ENCODE peak calls at places on chromosomes 3 and 15, in nine cellular contexts. S is endodermal cell, N is activated gamma-delta T cell treated with Interleukin-2 at 50 U/mL for 16 hours, E is retina, B is GM12864, O is NCI-H460, U is ELR, Y is HCEC 1CT, P is lower leg skin. T is an unnamed sample.

GRCh38 chr3:195160257-195160898 is 110.6 kb downstream of the XXYLT1 start:
- DNase-seq in S (peak), N (no peak), E (no peak), B (no peak), O (no peak), U (peak), Y (peak), P (no peak), T (peak)

GRCh38 chr15:39118510-39118909 is 462.4 kb upstream of the THBS1 start:
- DNase-seq in S (no peak), N (no peak), E (no peak), B (no peak), O (no peak), U (peak), Y (peak), P (no peak), T (peak)

GRCh38 chr3:197487911-197488391 is 67.8 kb downstream of the BDH1 start:
- DNase-seq in S (no peak), N (no peak), E (no peak), B (no peak), O (no peak), U (peak), Y (peak), P (no peak), T (peak)

GRCh38 chr3:127137757-127138536 is 55.0 kb upstream of the PRR23E start:
- DNase-seq in S (peak), N (no peak), E (no peak), B (no peak), O (no peak), U (no peak), Y (no peak), P (no peak), T (no peak)

GRCh38 chr3:79368403-79368802 is 399.4 kb downstream of the ROBO1 start:
- DNase-seq in S (no peak), N (no peak), E (no peak), B (no peak), O (no peak), U (peak), Y (no peak), P (no peak), T (no peak)

GRCh38 chr15:64216722-64217428 is 54.1 kb upstream of the PPIB start:
- DNase-seq in S (no peak), N (no peak), E (no peak), B (no peak), O (no peak), U (no peak), Y (no peak), P (no peak), T (no peak)

GRCh38 chr3:141875893-141876380 is 506 bp upstream of the ATP1B3 start:
- DNase-seq in S (peak), N (no peak), E (peak), B (no peak), O (peak), U (peak), Y (peak), P (peak), T (no peak)

GRCh38 chr3:125003369-125003853 is 52.4 kb downstream of the HEG1 start:
- DNase-seq in S (no peak), N (no peak), E (no peak), B (no peak), O (no peak), U (peak), Y (peak), P (no peak), T (no peak)

GRCh38 chr3:194617827-194618226 is 15.4 kb downstream of the TMEM44 start:
- DNase-seq in S (no peak), N (no peak), E (no peak), B (peak), O (no peak), U (peak), Y (no peak), P (no peak), T (no peak)

GRCh38 chr3:196431193-196432136 is 762 bp downstream of the UBXN7 start:
- DNase-seq in S (no peak), N (no peak), E (peak), B (no peak), O (no peak), U (peak), Y (peak), P (peak), T (no peak)

GRCh38 chr3:37814547-37814946 is 47.1 kb upstream of the CTDSPL start:
- DNase-seq in S (peak), N (no peak), E (no peak), B (no peak), O (no peak), U (peak), Y (peak), P (no peak), T (no peak)

GRCh38 chr3:195196266-195196665 is 74.7 kb downstream of the XXYLT1 start:
- DNase-seq in S (peak), N (no peak), E (peak), B (no peak), O (no peak), U (peak), Y (peak), P (no peak), T (no peak)

GRCh38 chr3:30122359-30122758 is 484.0 kb upstream of the TGFBR2 start:
- DNase-seq in S (no peak), N (no peak), E (no peak), B (no peak), O (no peak), U (no peak), Y (no peak), P (no peak), T (no peak)

GRCh38 chr15:99324082-99324620 is 72.9 kb downstream of the LRRC28 start:
- DNase-seq in S (no peak), N (no peak), E (no peak), B (peak), O (peak), U (peak), Y (peak), P (no peak), T (no peak)

GRCh38 chr15:96336643-96337353 is 6.3 kb downstream of the NR2F2 start:
- DNase-seq in S (peak), N (no peak), E (peak), B (no peak), O (no peak), U (peak), Y (peak), P (no peak), T (no peak)

GRCh38 chr3:153291052-153291689 is 129.1 kb downstream of the RAP2B start:
- DNase-seq in S (peak), N (no peak), E (no peak), B (no peak), O (no peak), U (peak), Y (peak), P (no peak), T (no peak)

GRCh38 chr3:179174316-179174715 is 26.2 kb downstream of the PIK3CA start:
- DNase-seq in S (no peak), N (no peak), E (no peak), B (no peak), O (no peak), U (no peak), Y (no peak), P (no peak), T (no peak)

GRCh38 chr3:46877671-46878125 is at the start of gene PTH1R:
- DNase-seq in S (no peak), N (no peak), E (no peak), B (no peak), O (no peak), U (no peak), Y (no peak), P (no peak), T (no peak)

GRCh38 chr15:99054892-99055291 is 47.3 kb upstream of the PGPEP1L start:
- DNase-seq in S (no peak), N (no peak), E (no peak), B (no peak), O (no peak), U (no peak), Y (no peak), P (no peak), T (no peak)

GRCh38 chr3:152825566-152825965 is 9.4 kb upstream of the P2RY1 start:
- DNase-seq in S (no peak), N (no peak), E (no peak), B (no peak), O (no peak), U (no peak), Y (no peak), P (no peak), T (no peak)

GRCh38 chr3:96070682-96071081 is 743.7 kb upstream of the EPHA6 start:
- DNase-seq in S (no peak), N (no peak), E (no peak), B (no peak), O (no peak), U (no peak), Y (peak), P (no peak), T (no peak)

GRCh38 chr3:188746291-188746783 is 425.4 kb upstream of the TPRG1 start:
- DNase-seq in S (no peak), N (no peak), E (no peak), B (no peak), O (no peak), U (no peak), Y (no peak), P (no peak), T (no peak)

GRCh38 chr3:46893146-46893748 is 15.7 kb downstream of the PTH1R start:
- DNase-seq in S (no peak), N (no peak), E (no peak), B (no peak), O (no peak), U (no peak), Y (no peak), P (no peak), T (no peak)

GRCh38 chr15:79608041-79608440 is 175.9 kb downstream of the MINAR1 start:
- DNase-seq in S (no peak), N (no peak), E (no peak), B (no peak), O (no peak), U (no peak), Y (no peak), P (no peak), T (no peak)

GRCh38 chr3:83230841-83231240 is 1469.4 kb upstream of the GBE1 start:
- DNase-seq in S (no peak), N (no peak), E (no peak), B (no peak), O (no peak), U (no peak), Y (no peak), P (no peak), T (no peak)

GRCh38 chr3:37945803-37946530 is 44.6 kb upstream of the VILL start:
- DNase-seq in S (peak), N (no peak), E (no peak), B (no peak), O (no peak), U (peak), Y (peak), P (peak), T (peak)

GRCh38 chr15:60079210-60079609 is 75.1 kb downstream of the FOXB1 start:
- DNase-seq in S (no peak), N (no peak), E (no peak), B (no peak), O (peak), U (peak), Y (peak), P (no peak), T (no peak)

GRCh38 chr3:171393032-171393744 is 67.0 kb downstream of the TNIK start:
- DNase-seq in S (no peak), N (no peak), E (no peak), B (no peak), O (no peak), U (no peak), Y (no peak), P (no peak), T (no peak)

GRCh38 chr15:25067725-25068309 is 113.0 kb downstream of the SNRPN start:
- DNase-seq in S (no peak), N (no peak), E (no peak), B (no peak), O (no peak), U (no peak), Y (no peak), P (no peak), T (no peak)

GRCh38 chr3:179716226-179716625 is 63.4 kb downstream of the USP13 start:
- DNase-seq in S (no peak), N (no peak), E (no peak), B (no peak), O (no peak), U (peak), Y (no peak), P (no peak), T (no peak)

GRCh38 chr3:25478964-25479726 is 51.1 kb downstream of the RARB start:
- DNase-seq in S (no peak), N (no peak), E (no peak), B (no peak), O (no peak), U (no peak), Y (no peak), P (no peak), T (no peak)

GRCh38 chr3:188387921-188388320 is 234.0 kb downstream of the LPP start:
- DNase-seq in S (no peak), N (no peak), E (no peak), B (no peak), O (no peak), U (no peak), Y (no peak), P (no peak), T (no peak)

GRCh38 chr3:105747056-105747455 is 121.8 kb downstream of the CBLB start:
- DNase-seq in S (no peak), N (no peak), E (no peak), B (no peak), O (no peak), U (peak), Y (peak), P (no peak), T (no peak)

GRCh38 chr3:55683666-55684270 is 196.7 kb upstream of the WNT5A start:
- DNase-seq in S (no peak), N (no peak), E (peak), B (no peak), O (no peak), U (no peak), Y (no peak), P (no peak), T (no peak)

GRCh38 chr3:123202451-123202850 is 708 bp downstream of the SEC22A start:
- DNase-seq in S (peak), N (no peak), E (no peak), B (no peak), O (no peak), U (peak), Y (no peak), P (no peak), T (no peak)

GRCh38 chr3:139839034-139839433 is 96.0 kb upstream of the CLSTN2 start:
- DNase-seq in S (no peak), N (no peak), E (no peak), B (no peak), O (no peak), U (no peak), Y (no peak), P (no peak), T (no peak)

GRCh38 chr3:185847506-185847905 is 22.7 kb upstream of the IGF2BP2 start:
- DNase-seq in S (no peak), N (no peak), E (no peak), B (no peak), O (no peak), U (peak), Y (no peak), P (no peak), T (no peak)

GRCh38 chr15:76903251-76903681 is 1.9 kb downstream of the SCAPER start:
- DNase-seq in S (no peak), N (no peak), E (peak), B (no peak), O (no peak), U (peak), Y (peak), P (no peak), T (no peak)

GRCh38 chr3:128760881-128761280 is 34.9 kb downstream of the RAB7A start:
- DNase-seq in S (no peak), N (no peak), E (no peak), B (no peak), O (no peak), U (no peak), Y (no peak), P (no peak), T (no peak)